ENCODE peak calls at places on chromosomes 11 and 22, in four cellular contexts. H is stimulated activated CD8-positive, alpha-beta memory T cell treated with anti-CD3 and anti-CD28 coated beads, Interleukin-12 subunit alpha, Interleukin-12 subunit beta, amount 100 ng/mL, for 4 hours; K is iPS DF 19.7; L is naive thymus-derived CD8-positive, alpha-beta T cell. Z is an unnamed sample.

GRCh38 chr22:24763872-24764485 is 10.5 kb downstream of the PIWIL3 start:
- DNase-seq in H (no peak), K (no peak), L (no peak), Z (no peak)

GRCh38 chr22:21074092-21074715 is 28.5 kb downstream of the LRRC74B start:
- DNase-seq in H (no peak), K (no peak), L (no peak), Z (peak; percentile 30)

GRCh38 chr22:46970411-46971123 is 208.1 kb downstream of the TBC1D22A start:
- DNase-seq in H (no peak), K (no peak), L (no peak), Z (no peak)

GRCh38 chr22:42077486-42078125 is 1.9 kb upstream of the SMDT1 start:
- DNase-seq in H (no peak), K (no peak), L (no peak), Z (no peak)

GRCh38 chr11:776459-777287 is 614 bp downstream of the GATD1 start:
- DNase-seq in H (peak; percentile 16), K (no peak), L (no peak), Z (no peak)

GRCh38 chr11:2311456-2312201 is 9.8 kb downstream of the TSPAN32 start:
- DNase-seq in H (no peak), K (no peak), L (no peak), Z (no peak)

GRCh38 chr11:68497761-68498160 is 37.2 kb downstream of the PPP6R3 start:
- DNase-seq in H (no peak), K (no peak), L (no peak), Z (no peak)

GRCh38 chr11:83801799-83802198 is 515.6 kb upstream of the CCDC90B start:
- DNase-seq in H (no peak), K (no peak), L (no peak), Z (no peak)

GRCh38 chr11:57321996-57322880 is 2.5 kb downstream of the TNKS1BP1 start:
- DNase-seq in H (no peak), K (no peak), L (no peak), Z (peak; percentile 72)

GRCh38 chr11:46669606-46670243 is 30.7 kb downstream of the ARHGAP1 start:
- DNase-seq in H (no peak), K (no peak), L (no peak), Z (no peak)

GRCh38 chr11:61129608-61130523 is 27.6 kb downstream of the CD5 start:
- DNase-seq in H (peak; percentile 76), K (peak; percentile 70), L (peak; percentile 90), Z (peak; percentile 93)

GRCh38 chr22:19220867-19221266 is 42.3 kb upstream of the SLC25A1 start:
- DNase-seq in H (no peak), K (no peak), L (no peak), Z (no peak)

GRCh38 chr11:63915961-63916836 is 765 bp downstream of the RCOR2 start:
- DNase-seq in H (no peak), K (no peak), L (peak; percentile 31), Z (no peak)

GRCh38 chr11:6667733-6668374 is 12.2 kb upstream of the DCHS1 start:
- DNase-seq in H (no peak), K (no peak), L (peak; percentile 27), Z (no peak)

GRCh38 chr22:28799834-28800307 is 498 bp downstream of the XBP1 start:
- DNase-seq in H (no peak), K (no peak), L (peak; percentile 26), Z (peak; percentile 66)

GRCh38 chr22:35835998-35836691 is 118.5 kb downstream of the APOL5 start:
- DNase-seq in H (no peak), K (peak; percentile 78), L (no peak), Z (no peak)

GRCh38 chr22:37223965-37224551 is 11.8 kb upstream of the SSTR3 start:
- DNase-seq in H (no peak), K (no peak), L (no peak), Z (no peak)

GRCh38 chr22:22021160-22021750 is 38.7 kb upstream of the TOP3B start:
- DNase-seq in H (no peak), K (no peak), L (no peak), Z (no peak)

Z was measured in upper lobe of left lung.